ENCODE peak calls at places on chromosomes 12 and 14, in six cellular contexts. W is head of caudate nucleus, I is activated gamma-delta T cell treated with Interleukin-2 at 50 U/mL for 16 hours, T is ACHN, P is KBM-7, K is GM12892. J is an unnamed sample.

GRCh38 chr12:3252416-3252815 is 175.2 kb downstream of the TSPAN9 start:
- DNase-seq in W (peak), I (no peak), T (no peak), P (no peak), K (no peak), J (no peak)

GRCh38 chr12:57531836-57532235 is 9.2 kb downstream of the MBD6 start:
- DNase-seq in W (no peak), I (no peak), T (no peak), P (no peak), K (no peak), J (no peak)

GRCh38 chr12:92055877-92056276 is 89.8 kb downstream of the BTG1 start:
- DNase-seq in W (no peak), I (peak), T (no peak), P (no peak), K (no peak), J (no peak)

GRCh38 chr14:37903561-37904191 is 304.0 kb upstream of the SSTR1 start:
- DNase-seq in W (no peak), I (no peak), T (peak), P (peak), K (no peak), J (peak)

GRCh38 chr14:104536942-104537612 is 42.5 kb upstream of the C14orf180 start:
- DNase-seq in W (peak), I (no peak), T (peak), P (no peak), K (no peak), J (no peak)

GRCh38 chr14:71583705-71584104 is 348.5 kb upstream of the RGS6 start:
- DNase-seq in W (no peak), I (no peak), T (no peak), P (no peak), K (no peak), J (no peak)

GRCh38 chr14:35883677-35884293 is 57.6 kb downstream of the BRMS1L start:
- DNase-seq in W (peak), I (no peak), T (peak), P (peak), K (peak), J (no peak)

GRCh38 chr14:96037891-96038557 is 1.1 kb upstream of the C14orf132 start:
- DNase-seq in W (no peak), I (no peak), T (no peak), P (no peak), K (no peak), J (no peak)

GRCh38 chr14:106268013-106268727 is 741.8 kb downstream of the TMEM121 start:
- DNase-seq in W (no peak), I (peak), T (no peak), P (peak), K (no peak), J (peak)

GRCh38 chr12:110940933-110941332 is 20.6 kb upstream of the MYL2 start:
- DNase-seq in W (no peak), I (no peak), T (no peak), P (no peak), K (no peak), J (no peak)

GRCh38 chr14:82621881-82622450 is 1088.3 kb upstream of the SEL1L start:
- DNase-seq in W (no peak), I (no peak), T (no peak), P (peak), K (no peak), J (no peak)

GRCh38 chr12:82082476-82082875 is 275.7 kb downstream of the CCDC59 start:
- DNase-seq in W (no peak), I (no peak), T (no peak), P (no peak), K (no peak), J (no peak)